ENCODE peak calls at places on chromosomes 16 and 17, in ten cellular contexts. G, M, S, V, X, Y, Q, C, O and H are unnamed samples.

GRCh38 chr16:28990375-28991040 is 5.7 kb downstream of the LAT start:
- DNase-seq in X (no peak), C (peak), G (no peak), Y (peak), O (no peak), V (no peak), S (no peak), Q (no peak), M (no peak), H (no peak)

GRCh38 chr17:64938925-64939474 is 19.7 kb upstream of the LRRC37A3 start:
- DNase-seq in V (peak), M (peak), Y (peak), O (no peak), Q (peak), G (peak), X (no peak), S (no peak), C (peak), H (no peak)

GRCh38 chr16:58053682-58054005 is 28.1 kb downstream of the MMP15 start:
- DNase-seq in V (no peak), G (no peak), O (no peak), S (no peak), C (no peak), X (no peak), Q (no peak), Y (no peak), M (no peak), H (no peak)

GRCh38 chr16:19809121-19809635 is 75.5 kb downstream of the GPRC5B start:
- DNase-seq in G (no peak), O (no peak), Y (no peak), M (peak), C (no peak), S (no peak), X (peak), Q (no peak), V (no peak), H (no peak)

GRCh38 chr16:89958068-89958467 is 9.5 kb downstream of the DEF8 start:
- DNase-seq in Q (peak), X (peak), C (no peak), S (no peak), M (peak), V (no peak), G (peak), Y (no peak), O (no peak), H (peak)

GRCh38 chr17:32160526-32160925 is 18.2 kb downstream of the RHOT1 start:
- DNase-seq in O (no peak), G (no peak), Y (no peak), S (no peak), Q (no peak), V (no peak), C (no peak), M (no peak), X (no peak), H (no peak)

GRCh38 chr17:48499743-48500434 is 30.9 kb downstream of the HOXB1 start:
- DNase-seq in S (no peak), Y (no peak), V (no peak), O (no peak), M (peak), C (no peak), Q (no peak), X (no peak), G (no peak), H (no peak)

GRCh38 chr17:8255499-8255898 is 6.4 kb downstream of the PFAS start:
- DNase-seq in X (no peak), Y (no peak), O (no peak), V (no peak), G (no peak), M (no peak), C (no peak), S (no peak), Q (no peak), H (peak)

GRCh38 chr16:11136600-11136999 is 119.4 kb downstream of the SOCS1 start:
- DNase-seq in Y (no peak), C (no peak), M (no peak), V (no peak), G (no peak), Q (peak), X (peak), O (no peak), S (no peak), H (no peak)

GRCh38 chr16:17106243-17106791 is 364.4 kb downstream of the XYLT1 start:
- DNase-seq in V (no peak), X (no peak), G (no peak), C (no peak), M (no peak), Y (no peak), Q (no peak), O (no peak), S (no peak), H (no peak)

GRCh38 chr17:73066148-73066884 is 26.2 kb downstream of the SLC39A11 start:
- DNase-seq in V (no peak), X (no peak), O (no peak), Q (no peak), G (no peak), S (no peak), C (no peak), Y (no peak), M (peak), H (no peak)